ENCODE peak calls at places on chromosome 21, in seven cellular contexts. U is NCI-H1092, K is RKO, E is DMS53, V is transverse colon, Q is HEK293T, L is Peyer's patch. H is an unnamed sample.
A peak's percentile ranks its signal among the peaks of the same experiment; 100 is the strongest.

GRCh38 chr21:44804762-44805161 is 3.1 kb upstream of the UBE2G2 start:
- DNase-seq in U (no peak), K (no peak), E (no peak), V (no peak), Q (no peak), L (no peak), H (no peak)

GRCh38 chr21:34881421-34881820 is 167.7 kb downstream of the RUNX1 start:
- DNase-seq in U (no peak), K (peak; percentile 49), E (no peak), V (no peak), Q (no peak), L (no peak), H (no peak)

GRCh38 chr21:30718239-30718909 is at the start of gene KRTAP21-3:
- DNase-seq in U (no peak), K (peak; percentile 71), E (no peak), V (no peak), Q (no peak), L (no peak), H (no peak)

GRCh38 chr21:27429612-27430361 is 462.9 kb upstream of the ADAMTS5 start:
- DNase-seq in U (no peak), K (no peak), E (no peak), V (no peak), Q (no peak), L (no peak), H (no peak)

GRCh38 chr21:29002442-29003144 is 9.9 kb upstream of the LTN1 start:
- DNase-seq in U (peak; percentile 96), K (peak; percentile 98), E (peak; percentile 98), V (peak; percentile 96), Q (peak; percentile 98), L (peak; percentile 95), H (peak; percentile 88)

GRCh38 chr21:43467785-43468184 is 40.9 kb upstream of the SIK1 start:
- DNase-seq in U (no peak), K (no peak), E (no peak), V (no peak), Q (no peak), L (no peak), H (no peak)

GRCh38 chr21:32256873-32257620 is 21.8 kb downstream of the MIS18A start:
- DNase-seq in U (peak; percentile 93), K (peak; percentile 58), E (no peak), V (peak; percentile 53), Q (no peak), L (no peak), H (peak; percentile 63)

GRCh38 chr21:16196521-16197208 is 466.9 kb downstream of the USP25 start:
- DNase-seq in U (no peak), K (no peak), E (no peak), V (no peak), Q (no peak), L (no peak), H (no peak)

GRCh38 chr21:43295016-43295958 is 126.5 kb downstream of the CRYAA start:
- DNase-seq in U (peak; percentile 62), K (no peak), E (peak; percentile 28), V (no peak), Q (no peak), L (no peak), H (no peak)

GRCh38 chr21:14942801-14943490 is 121.9 kb downstream of the NRIP1 start:
- DNase-seq in U (peak; percentile 37), K (no peak), E (peak; percentile 70), V (no peak), Q (no peak), L (no peak), H (no peak)